ENCODE peak calls at places on chromosomes 16 and 17, in four cellular contexts. T is H7, W is stomach, L is fibroblast of lung. Y is an unnamed sample.

GRCh38 chr17:61474235-61474927 is 22.2 kb downstream of the TBX4 start:
- DNase-seq in W (no peak), T (no peak), L (peak), Y (no peak)

GRCh38 chr17:3935825-3936355 is 19.6 kb upstream of the P2RX1 start:
- DNase-seq in L (peak), W (no peak), T (no peak), Y (no peak)

GRCh38 chr17:76599699-76600460 is 14.2 kb upstream of the ST6GALNAC2 start:
- DNase-seq in T (no peak), L (no peak), W (no peak), Y (no peak)

GRCh38 chr17:40582328-40582901 is 17.1 kb upstream of the CCR7 start:
- DNase-seq in L (no peak), T (no peak), W (peak), Y (peak)

GRCh38 chr17:3801043-3801746 is at the start of gene ITGAE:
- DNase-seq in L (no peak), W (no peak), T (peak), Y (no peak)

GRCh38 chr17:8366231-8366630 is 10.3 kb downstream of the KRABD2 start:
- DNase-seq in L (peak), W (no peak), T (no peak), Y (no peak)

GRCh38 chr17:57699751-57700186 is 45.3 kb downstream of the CCDC182 start:
- DNase-seq in T (no peak), W (no peak), L (no peak), Y (no peak)

GRCh38 chr17:42920106-42920900 is 19.7 kb downstream of the G6PC1 start:
- DNase-seq in T (no peak), L (no peak), W (no peak), Y (no peak)

GRCh38 chr17:72554508-72554907 is 433.7 kb downstream of the SOX9 start:
- DNase-seq in L (no peak), T (no peak), W (no peak), Y (no peak)

GRCh38 chr17:64773836-64774761 is 112.0 kb upstream of the SMURF2 start:
- DNase-seq in W (peak), L (peak), T (peak), Y (no peak)

GRCh38 chr16:70576431-70577255 is 53.0 kb downstream of the SF3B3 start:
- DNase-seq in T (no peak), W (no peak), L (peak), Y (peak)

GRCh38 chr17:82590216-82590615 is 58.0 kb downstream of the WDR45B start:
- DNase-seq in L (no peak), W (no peak), T (no peak), Y (no peak)

GRCh38 chr17:82593590-82594087 is 54.6 kb downstream of the WDR45B start:
- DNase-seq in T (peak), L (peak), W (no peak), Y (no peak)

GRCh38 chr17:82592751-82593589 is 55.3 kb downstream of the WDR45B start:
- DNase-seq in L (peak), W (peak), T (peak), Y (peak)

GRCh38 chr17:82590881-82591539 is 57.2 kb downstream of the WDR45B start:
- DNase-seq in W (no peak), L (no peak), T (peak), Y (no peak)

DNA sequence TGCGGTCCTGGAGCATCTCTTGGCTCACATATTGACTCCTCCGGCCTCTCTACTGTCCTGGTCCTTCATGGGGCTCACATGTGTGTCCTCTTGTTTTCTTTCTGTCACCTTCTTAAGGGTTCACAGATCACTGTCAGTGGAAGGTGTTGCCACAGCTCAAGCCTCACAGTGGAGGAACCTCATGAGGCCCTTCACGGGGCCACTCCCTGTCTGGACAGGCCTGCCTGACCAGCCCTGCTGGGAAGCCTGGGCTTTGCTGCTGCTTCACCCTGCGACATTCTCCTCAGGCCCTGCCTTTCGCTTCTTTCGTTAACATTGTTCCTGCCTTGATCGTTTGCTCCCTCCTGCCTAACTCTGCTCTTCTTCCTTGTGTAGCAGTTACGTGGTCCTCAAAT is 56.0 kb downstream of the WDR45B start:
- DNase-seq in T (peak), L (peak), W (peak), Y (no peak)
- H3K4me3 ChIP-seq in T (no peak), L (no peak), W (no peak), Y (no peak)

GRCh38 chr16:66562409-66562808 is 3.8 kb upstream of the CMTM1 start:
- DNase-seq in T (no peak), L (no peak), W (no peak), Y (no peak)

GRCh38 chr16:66561381-66562080 is 4.7 kb upstream of the CMTM1 start:
- DNase-seq in T (no peak), W (no peak), L (no peak), Y (no peak)

GRCh38 chr16:66565051-66565450 is 1.2 kb upstream of the CMTM1 start:
- DNase-seq in W (no peak), L (no peak), T (no peak), Y (no peak)

GRCh38 chr16:66562986-66563385 is 3.3 kb upstream of the CMTM1 start:
- DNase-seq in T (no peak), L (no peak), W (no peak), Y (no peak)

GRCh38 chr16:66563574-66564334 is 2.5 kb upstream of the CMTM1 start:
- DNase-seq in W (no peak), L (no peak), T (no peak), Y (no peak)
- H3K4me3 ChIP-seq in W (no peak), L (no peak), T (no peak), Y (no peak)

GRCh38 chr17:5042152-5043022 is 7.2 kb upstream of the SLC52A1 start:
- DNase-seq in W (no peak), T (no peak), L (no peak), Y (no peak)
- H3K4me3 ChIP-seq in W (no peak), T (no peak), L (no peak), Y (no peak)

GRCh38 chr16:51150159-51150893 is 744 bp downstream of the SALL1 start:
- DNase-seq in W (no peak), L (no peak), T (peak), Y (no peak)
- H3K4me3 ChIP-seq in W (peak), L (peak), T (peak), Y (peak)

GRCh38 chr17:80262291-80262690 is 1.6 kb downstream of the RNF213 start:
- DNase-seq in L (no peak), T (peak), W (no peak), Y (no peak)

GRCh38 chr17:80264793-80265075 is 4.1 kb downstream of the RNF213 start:
- DNase-seq in W (no peak), L (no peak), T (no peak), Y (no peak)

GRCh38 chr17:80264048-80264792 is 3.6 kb downstream of the RNF213 start:
- DNase-seq in W (peak), T (peak), L (no peak), Y (peak)

GRCh38 chr17:80262775-80263244 is 2.2 kb downstream of the RNF213 start:
- DNase-seq in L (no peak), W (no peak), T (peak), Y (no peak)

GRCh38 chr17:80263253-80264047 is 2.8 kb downstream of the RNF213 start:
- DNase-seq in L (peak), T (peak), W (peak), Y (peak)
- H3K4me3 ChIP-seq in L (peak), T (no peak), W (peak), Y (peak)

DNA sequence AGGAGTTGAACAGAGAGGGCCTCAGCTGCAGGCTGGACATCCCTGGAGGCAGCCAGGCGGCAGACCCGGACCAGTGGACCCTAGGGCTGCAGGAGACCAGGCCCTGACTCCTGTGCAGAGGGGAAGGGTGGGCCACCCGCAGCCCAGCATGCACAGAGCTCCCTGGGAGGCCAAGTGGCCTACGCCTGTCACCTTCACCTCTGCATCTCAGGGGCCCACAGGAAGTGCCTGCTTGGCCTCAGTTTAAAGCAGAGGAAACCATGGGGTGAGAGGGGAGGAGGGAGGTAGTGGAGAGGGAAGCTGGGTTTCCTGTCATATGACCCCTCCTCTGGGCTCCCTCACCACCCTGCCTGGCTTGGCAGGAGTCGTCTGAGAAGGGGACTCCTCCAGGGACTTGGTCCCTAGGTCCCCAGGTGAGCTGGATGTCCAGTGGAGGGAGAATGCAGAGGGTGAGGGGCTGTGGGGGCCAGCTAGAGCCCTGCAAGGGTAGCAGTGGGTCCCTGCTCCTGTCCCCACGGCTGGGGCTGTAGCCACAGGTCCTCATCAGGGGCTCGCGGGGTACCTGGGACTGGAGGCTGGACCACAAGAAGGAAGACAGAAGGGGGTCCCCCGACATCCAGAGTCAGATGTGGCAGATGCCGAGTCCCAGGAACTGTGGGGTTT is at the start of gene TMC8:
- DNase-seq in T (peak), W (peak), L (no peak), Y (no peak)
- H3K4me3 ChIP-seq in T (peak), W (peak), L (no peak), Y (peak)

GRCh38 chr16:89831810-89832328 is 3.6 kb downstream of the SPIRE2 start:
- DNase-seq in L (no peak), T (peak), W (no peak), Y (no peak)

GRCh38 chr16:89842471-89843408 is 14.5 kb downstream of the SPIRE2 start:
- DNase-seq in T (peak), L (no peak), W (no peak), Y (peak)

GRCh38 chr16:89841275-89841674 is 13.0 kb downstream of the SPIRE2 start:
- DNase-seq in W (no peak), L (no peak), T (peak), Y (no peak)

GRCh38 chr16:89837014-89837546 is 8.8 kb downstream of the SPIRE2 start:
- DNase-seq in T (peak), L (no peak), W (no peak), Y (no peak)
- H3K4me3 ChIP-seq in T (no peak), L (no peak), W (peak), Y (no peak)